ENCODE peak calls at places on chromosomes 3 and 15, in six cellular contexts. One of them, this sample, is unnamed.

GRCh38 chr3:124266517-124266916 is 274.6 kb upstream of the ROPN1 start:
- DNase-seq in HFF-Myc: no peak
- DNase-seq in astrocyte: no peak
- DNase-seq in astrocyte of the spinal cord: no peak
- DNase-seq in RWPE1: no peak
- DNase-seq in pancreas: no peak
- DNase-seq in this sample: no peak

GRCh38 chr3:177335728-177336127 is 138.4 kb upstream of the TBL1XR1 start:
- DNase-seq in HFF-Myc: no peak
- DNase-seq in astrocyte: peak; percentile 58
- DNase-seq in astrocyte of the spinal cord: peak; percentile 31
- DNase-seq in RWPE1: no peak
- DNase-seq in pancreas: no peak
- DNase-seq in this sample: no peak

GRCh38 chr3:80870476-80871041 is 890.9 kb downstream of the GBE1 start:
- DNase-seq in HFF-Myc: no peak
- DNase-seq in astrocyte: no peak
- DNase-seq in astrocyte of the spinal cord: no peak
- DNase-seq in RWPE1: no peak
- DNase-seq in pancreas: peak; percentile 29
- DNase-seq in this sample: no peak

GRCh38 chr3:107297597-107297996 is 79.6 kb upstream of the CCDC54 start:
- DNase-seq in HFF-Myc: no peak
- DNase-seq in astrocyte: no peak
- DNase-seq in astrocyte of the spinal cord: no peak
- DNase-seq in RWPE1: no peak
- DNase-seq in pancreas: no peak
- DNase-seq in this sample: no peak

GRCh38 chr3:72271923-72272322 is 487.0 kb upstream of the PROK2 start:
- DNase-seq in HFF-Myc: no peak
- DNase-seq in astrocyte: no peak
- DNase-seq in astrocyte of the spinal cord: no peak
- DNase-seq in RWPE1: no peak
- DNase-seq in pancreas: no peak
- DNase-seq in this sample: no peak

GRCh38 chr3:165903885-165904284 is 66.7 kb upstream of the BCHE start:
- DNase-seq in HFF-Myc: no peak
- DNase-seq in astrocyte: no peak
- DNase-seq in astrocyte of the spinal cord: no peak
- DNase-seq in RWPE1: no peak
- DNase-seq in pancreas: no peak
- DNase-seq in this sample: no peak

GRCh38 chr3:132554437-132554836 is 42.6 kb upstream of the ACKR4 start:
- DNase-seq in HFF-Myc: no peak
- DNase-seq in astrocyte: peak; percentile 50
- DNase-seq in astrocyte of the spinal cord: peak; percentile 77
- DNase-seq in RWPE1: no peak
- DNase-seq in pancreas: no peak
- DNase-seq in this sample: no peak

GRCh38 chr3:110062711-110063110 is 725.4 kb upstream of the DPPA4 start:
- DNase-seq in HFF-Myc: no peak
- DNase-seq in astrocyte: no peak
- DNase-seq in astrocyte of the spinal cord: no peak
- DNase-seq in RWPE1: no peak
- DNase-seq in pancreas: no peak
- DNase-seq in this sample: no peak

GRCh38 chr3:39383913-39384664 is 919 bp downstream of the SLC25A38 start:
- DNase-seq in HFF-Myc: peak; percentile 61
- DNase-seq in astrocyte: peak; percentile 83
- DNase-seq in astrocyte of the spinal cord: peak; percentile 93
- DNase-seq in RWPE1: peak; percentile 94
- DNase-seq in pancreas: peak; percentile 99
- DNase-seq in this sample: peak; percentile 97

GRCh38 chr15:78789615-78790014 is 21.6 kb downstream of the ADAMTS7 start:
- DNase-seq in HFF-Myc: no peak
- DNase-seq in astrocyte: no peak
- DNase-seq in astrocyte of the spinal cord: no peak
- DNase-seq in RWPE1: no peak
- DNase-seq in pancreas: peak; percentile 43
- DNase-seq in this sample: no peak

GRCh38 chr15:66294932-66295235 is 1.5 kb downstream of the DIS3L start:
- DNase-seq in HFF-Myc: no peak
- DNase-seq in astrocyte: peak; percentile 40
- DNase-seq in astrocyte of the spinal cord: no peak
- DNase-seq in RWPE1: peak; percentile 50
- DNase-seq in pancreas: no peak
- DNase-seq in this sample: peak; percentile 23

GRCh38 chr3:45054196-45054857 is 28.2 kb downstream of the CLEC3B start:
- DNase-seq in HFF-Myc: peak; percentile 67
- DNase-seq in astrocyte: peak; percentile 81
- DNase-seq in astrocyte of the spinal cord: peak; percentile 78
- DNase-seq in RWPE1: no peak
- DNase-seq in pancreas: no peak
- DNase-seq in this sample: no peak

GRCh38 chr3:8353364-8353763 is 148.3 kb upstream of the LMCD1 start:
- DNase-seq in HFF-Myc: no peak
- DNase-seq in astrocyte: no peak
- DNase-seq in astrocyte of the spinal cord: no peak
- DNase-seq in RWPE1: no peak
- DNase-seq in pancreas: no peak
- DNase-seq in this sample: no peak

GRCh38 chr3:46208167-46208704 is at the start of gene CCR1:
- DNase-seq in HFF-Myc: no peak
- DNase-seq in astrocyte: peak; percentile 6
- DNase-seq in astrocyte of the spinal cord: peak; percentile 17
- DNase-seq in RWPE1: no peak
- DNase-seq in pancreas: no peak
- DNase-seq in this sample: peak; percentile 45

GRCh38 chr15:90232941-90233700 is 620 bp downstream of the CIB1 start:
- DNase-seq in HFF-Myc: no peak
- DNase-seq in astrocyte: peak; percentile 27
- DNase-seq in astrocyte of the spinal cord: peak; percentile 46
- DNase-seq in RWPE1: peak; percentile 70
- DNase-seq in pancreas: peak; percentile 93
- DNase-seq in this sample: peak; percentile 51

GRCh38 chr3:156102267-156102912 is 18.0 kb upstream of the KCNAB1 start:
- DNase-seq in HFF-Myc: no peak
- DNase-seq in astrocyte: no peak
- DNase-seq in astrocyte of the spinal cord: no peak
- DNase-seq in RWPE1: no peak
- DNase-seq in pancreas: no peak
- DNase-seq in this sample: no peak

GRCh38 chr3:156429125-156429524 is 125.8 kb downstream of the SSR3 start:
- DNase-seq in HFF-Myc: no peak
- DNase-seq in astrocyte: no peak
- DNase-seq in astrocyte of the spinal cord: no peak
- DNase-seq in RWPE1: no peak
- DNase-seq in pancreas: no peak
- DNase-seq in this sample: no peak

GRCh38 chr3:42090973-42091731 is at the start of gene TRAK1:
- DNase-seq in HFF-Myc: no peak
- DNase-seq in astrocyte: peak; percentile 88
- DNase-seq in astrocyte of the spinal cord: peak; percentile 81
- DNase-seq in RWPE1: peak; percentile 60
- DNase-seq in pancreas: no peak
- DNase-seq in this sample: no peak

GRCh38 chr3:69838696-69839515 is 99.6 kb downstream of the MITF start:
- DNase-seq in HFF-Myc: no peak
- DNase-seq in astrocyte: peak; percentile 16
- DNase-seq in astrocyte of the spinal cord: no peak
- DNase-seq in RWPE1: no peak
- DNase-seq in pancreas: no peak
- DNase-seq in this sample: no peak

GRCh38 chr3:56251343-56251945 is 216.8 kb downstream of the ERC2 start:
- DNase-seq in HFF-Myc: peak; percentile 59
- DNase-seq in astrocyte: peak; percentile 20
- DNase-seq in astrocyte of the spinal cord: peak; percentile 71
- DNase-seq in RWPE1: peak; percentile 30
- DNase-seq in pancreas: no peak
- DNase-seq in this sample: peak; percentile 56

GRCh38 chr3:123314409-123315270 is 112.9 kb downstream of the SEC22A start:
- DNase-seq in HFF-Myc: no peak
- DNase-seq in astrocyte: no peak
- DNase-seq in astrocyte of the spinal cord: no peak
- DNase-seq in RWPE1: no peak
- DNase-seq in pancreas: no peak
- DNase-seq in this sample: no peak

GRCh38 chr3:49013113-49013737 is 5.2 kb downstream of the DALRD3 start:
- DNase-seq in HFF-Myc: no peak
- DNase-seq in astrocyte: no peak
- DNase-seq in astrocyte of the spinal cord: no peak
- DNase-seq in RWPE1: no peak
- DNase-seq in pancreas: peak; percentile 55
- DNase-seq in this sample: no peak

GRCh38 chr3:128270559-128271492 is 117.5 kb downstream of the EEFSEC start:
- DNase-seq in HFF-Myc: no peak
- DNase-seq in astrocyte: no peak
- DNase-seq in astrocyte of the spinal cord: no peak
- DNase-seq in RWPE1: peak; percentile 64
- DNase-seq in pancreas: peak; percentile 28
- DNase-seq in this sample: no peak

GRCh38 chr15:73959012-73959581 is 32.8 kb downstream of the LOXL1 start:
- DNase-seq in HFF-Myc: peak; percentile 55
- DNase-seq in astrocyte: no peak
- DNase-seq in astrocyte of the spinal cord: no peak
- DNase-seq in RWPE1: no peak
- DNase-seq in pancreas: no peak
- DNase-seq in this sample: no peak

GRCh38 chr15:52679232-52680040 is at the start of gene ATOSA:
- DNase-seq in HFF-Myc: peak; percentile 65
- DNase-seq in astrocyte: peak; percentile 79
- DNase-seq in astrocyte of the spinal cord: peak; percentile 86
- DNase-seq in RWPE1: peak; percentile 91
- DNase-seq in pancreas: peak; percentile 96
- DNase-seq in this sample: peak; percentile 91
- TF ChIP-seq CTCF in HFF-Myc: no peak
- TF ChIP-seq CTCF in astrocyte: no peak
- TF ChIP-seq CTCF in astrocyte of the spinal cord: peak; percentile 25
- TF ChIP-seq CTCF in RWPE1: no peak
- TF ChIP-seq CTCF in pancreas: no peak
- TF ChIP-seq CTCF in this sample: no peak

GRCh38 chr15:96049323-96049722 is 281.2 kb upstream of the NR2F2 start:
- DNase-seq in HFF-Myc: no peak
- DNase-seq in astrocyte: no peak
- DNase-seq in astrocyte of the spinal cord: no peak
- DNase-seq in RWPE1: no peak
- DNase-seq in pancreas: no peak
- DNase-seq in this sample: no peak

GRCh38 chr15:96046620-96047240 is 283.8 kb upstream of the NR2F2 start:
- DNase-seq in HFF-Myc: peak; percentile 79
- DNase-seq in astrocyte: peak; percentile 60
- DNase-seq in astrocyte of the spinal cord: no peak
- DNase-seq in RWPE1: no peak
- DNase-seq in pancreas: no peak
- DNase-seq in this sample: no peak

GRCh38 chr15:96049766-96050165 is 280.7 kb upstream of the NR2F2 start:
- DNase-seq in HFF-Myc: no peak
- DNase-seq in astrocyte: no peak
- DNase-seq in astrocyte of the spinal cord: no peak
- DNase-seq in RWPE1: no peak
- DNase-seq in pancreas: no peak
- DNase-seq in this sample: no peak

GRCh38 chr15:96043586-96044171 is 286.8 kb upstream of the NR2F2 start:
- DNase-seq in HFF-Myc: no peak
- DNase-seq in astrocyte: no peak
- DNase-seq in astrocyte of the spinal cord: no peak
- DNase-seq in RWPE1: no peak
- DNase-seq in pancreas: no peak
- DNase-seq in this sample: no peak

GRCh38 chr15:96047255-96047931 is 283.1 kb upstream of the NR2F2 start:
- DNase-seq in HFF-Myc: peak; percentile 99
- DNase-seq in astrocyte: peak; percentile 97
- DNase-seq in astrocyte of the spinal cord: peak; percentile 95
- DNase-seq in RWPE1: no peak
- DNase-seq in pancreas: no peak
- DNase-seq in this sample: no peak
- TF ChIP-seq CTCF in HFF-Myc: no peak
- TF ChIP-seq CTCF in astrocyte: peak; percentile 14
- TF ChIP-seq CTCF in astrocyte of the spinal cord: no peak
- TF ChIP-seq CTCF in RWPE1: no peak
- TF ChIP-seq CTCF in pancreas: no peak
- TF ChIP-seq CTCF in this sample: no peak

GRCh38 chr3:76970006-76970680 is 69.8 kb upstream of the ROBO2 start:
- DNase-seq in HFF-Myc: no peak
- DNase-seq in astrocyte: peak; percentile 56
- DNase-seq in astrocyte of the spinal cord: peak; percentile 30
- DNase-seq in RWPE1: no peak
- DNase-seq in pancreas: no peak
- DNase-seq in this sample: no peak
- TF ChIP-seq CTCF in HFF-Myc: no peak
- TF ChIP-seq CTCF in astrocyte: no peak
- TF ChIP-seq CTCF in astrocyte of the spinal cord: no peak
- TF ChIP-seq CTCF in RWPE1: no peak
- TF ChIP-seq CTCF in pancreas: no peak
- TF ChIP-seq CTCF in this sample: no peak

GRCh38 chr3:120196333-120196732 is 88.7 kb downstream of the GPR156 start:
- DNase-seq in HFF-Myc: no peak
- DNase-seq in astrocyte: no peak
- DNase-seq in astrocyte of the spinal cord: no peak
- DNase-seq in RWPE1: no peak
- DNase-seq in pancreas: no peak
- DNase-seq in this sample: no peak

GRCh38 chr3:120196812-120197211 is 88.2 kb downstream of the GPR156 start:
- DNase-seq in HFF-Myc: no peak
- DNase-seq in astrocyte: no peak
- DNase-seq in astrocyte of the spinal cord: no peak
- DNase-seq in RWPE1: peak; percentile 36
- DNase-seq in pancreas: no peak
- DNase-seq in this sample: no peak

GRCh38 chr3:120200836-120201235 is 84.2 kb downstream of the GPR156 start:
- DNase-seq in HFF-Myc: no peak
- DNase-seq in astrocyte: no peak
- DNase-seq in astrocyte of the spinal cord: no peak
- DNase-seq in RWPE1: no peak
- DNase-seq in pancreas: no peak
- DNase-seq in this sample: no peak

GRCh38 chr3:120202363-120202762 is 82.7 kb downstream of the GPR156 start:
- DNase-seq in HFF-Myc: no peak
- DNase-seq in astrocyte: no peak
- DNase-seq in astrocyte of the spinal cord: no peak
- DNase-seq in RWPE1: no peak
- DNase-seq in pancreas: no peak
- DNase-seq in this sample: no peak

DNA sequence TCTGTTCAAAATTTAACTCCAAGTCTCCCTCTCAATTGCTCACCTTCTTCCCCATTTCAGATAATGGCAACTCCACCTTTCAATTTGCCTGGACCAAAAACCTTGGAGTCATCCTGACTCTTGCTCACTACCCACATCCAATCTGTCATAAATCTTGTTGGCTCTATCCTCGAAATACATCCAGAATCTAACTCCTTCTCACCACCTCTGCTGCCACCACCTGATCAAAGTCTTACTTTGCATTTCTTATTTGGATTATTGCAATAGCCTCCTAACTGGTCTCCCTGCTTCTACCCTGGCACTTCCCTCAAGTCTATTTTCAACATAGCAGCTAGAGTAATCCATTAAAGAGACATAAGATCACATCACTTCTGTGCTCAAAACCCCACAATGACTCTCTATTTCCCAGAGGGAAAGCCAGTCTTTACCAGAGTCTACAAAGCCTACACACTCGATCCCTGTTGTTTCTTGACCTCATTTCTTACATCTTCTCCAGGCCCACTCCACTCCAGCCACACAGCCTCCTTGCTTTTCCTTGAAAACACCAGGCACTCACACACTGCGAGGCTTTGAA is 86.6 kb downstream of the GPR156 start:
- DNase-seq in HFF-Myc: no peak
- DNase-seq in astrocyte: peak; percentile 28
- DNase-seq in astrocyte of the spinal cord: peak; percentile 37
- DNase-seq in RWPE1: peak; percentile 61
- DNase-seq in pancreas: no peak
- DNase-seq in this sample: peak; percentile 14
- TF ChIP-seq CTCF in HFF-Myc: no peak
- TF ChIP-seq CTCF in astrocyte: peak; percentile 42
- TF ChIP-seq CTCF in astrocyte of the spinal cord: peak; percentile 30
- TF ChIP-seq CTCF in RWPE1: peak; percentile 32
- TF ChIP-seq CTCF in pancreas: no peak
- TF ChIP-seq CTCF in this sample: peak; percentile 45

This sample was measured in GM13977.